ENCODE peak calls at places on chromosome X, in seven cellular contexts. C is fibroblast of lung; A is CD8-positive, alpha-beta T cell; Y is uterus; W is neuronal stem cell; R is MM.1S; L is spleen. D is an unnamed sample. For H3K4me1, the result is how much of the 10 kb centered on the place peaks cover.

GRCh38 chrX:37785569-37785968 is 5.7 kb downstream of the CYBB start:
- DNase-seq in A (no peak), Y (no peak), L (peak), C (no peak), R (no peak), W (no peak), D (peak)

GRCh38 chrX:16975233-16975632 is 28.8 kb downstream of the REPS2 start:
- DNase-seq in C (no peak), R (peak), Y (no peak), L (no peak), A (no peak), W (no peak), D (peak)

GRCh38 chrX:132622130-132622529 is 133.3 kb upstream of the MBNL3 start:
- DNase-seq in W (no peak), Y (no peak), L (no peak), R (no peak), C (peak), A (peak), D (no peak)

GRCh38 chrX:1351981-1352714 is 15.6 kb downstream of the IL3RA start:
- DNase-seq in C (no peak), A (no peak), Y (no peak), W (no peak), R (no peak), L (peak), D (no peak)

GRCh38 chrX:69060631-69061408 is 104.4 kb downstream of the PJA1 start:
- DNase-seq in L (no peak), A (no peak), Y (peak), W (no peak), C (peak), R (no peak), D (peak)

GRCh38 chrX:150486011-150486410 is 82.4 kb upstream of the MTM1 start:
- DNase-seq in L (no peak), W (no peak), Y (peak), R (peak), C (peak), A (peak), D (peak)

GRCh38 chrX:66200855-66201795 is 37.1 kb downstream of the HEPH start:
- DNase-seq in C (peak), A (no peak), R (peak), L (no peak), W (no peak), Y (no peak), D (no peak)

GRCh38 chrX:41259516-41259915 is 74.4 kb upstream of the DDX3X start:
- DNase-seq in L (no peak), C (no peak), A (no peak), Y (no peak), R (no peak), W (no peak), D (peak)

GRCh38 chrX:115367956-115368355 is 78.4 kb downstream of the LUZP4 start:
- DNase-seq in A (no peak), Y (no peak), W (no peak), R (no peak), L (no peak), C (peak), D (no peak)

GRCh38 chrX:103529550-103529949 is 10.3 kb upstream of the RAB40A start:
- DNase-seq in A (no peak), C (no peak), L (no peak), R (no peak), W (no peak), Y (no peak), D (no peak)

GRCh38 chrX:43349363-43349762 is 306.7 kb upstream of the MAOA start:
- DNase-seq in L (peak), Y (no peak), R (peak), A (peak), C (peak), W (peak), D (peak)

GRCh38 chrX:43493751-43494150 is 162.3 kb upstream of the MAOA start:
- DNase-seq in L (no peak), W (no peak), Y (no peak), R (no peak), C (peak), A (no peak), D (no peak)

GRCh38 chrX:106612403-106612789 is 618 bp downstream of the RADX start:
- DNase-seq in Y (no peak), W (no peak), A (no peak), R (no peak), L (no peak), C (no peak), D (peak)

GRCh38 chrX:124117325-124117724 is 155.8 kb downstream of the STAG2 start:
- DNase-seq in A (no peak), R (no peak), Y (no peak), C (no peak), W (no peak), L (no peak), D (no peak)

GRCh38 chrX:2486476-2487133 is 14.2 kb downstream of the DHRSX start:
- DNase-seq in R (no peak), L (peak), W (no peak), C (no peak), A (no peak), Y (no peak), D (no peak)

GRCh38 chrX:28787206-28787605 is 200.0 kb downstream of the IL1RAPL1 start:
- DNase-seq in C (peak), W (no peak), L (no peak), Y (no peak), R (no peak), A (no peak), D (no peak)

GRCh38 chrX:139126493-139126892 is 404.0 kb upstream of the F9 start:
- DNase-seq in R (peak), A (no peak), L (no peak), Y (no peak), C (no peak), W (peak), D (peak)

GRCh38 chrX:38968817-38969216 is 167.6 kb downstream of the MID1IP1 start:
- DNase-seq in R (no peak), Y (no peak), L (no peak), A (no peak), W (no peak), C (no peak), D (no peak)

GRCh38 chrX:132480581-132481203 is 8.1 kb downstream of the MBNL3 start:
- DNase-seq in W (no peak), C (peak), L (peak), Y (peak), R (peak), A (peak), D (peak)

GRCh38 chrX:63503541-63503940 is 152.4 kb upstream of the SPIN4 start:
- DNase-seq in Y (no peak), A (no peak), L (no peak), C (no peak), R (no peak), W (peak), D (peak)

GRCh38 chrX:71671043-71671829 is 3.9 kb downstream of the LOC101059915 start:
- DNase-seq in C (no peak), L (peak), R (no peak), A (no peak), Y (no peak), W (no peak), D (no peak)

GRCh38 chrX:46941341-46941740 is 29.1 kb downstream of the JADE3 start:
- DNase-seq in W (no peak), C (no peak), R (no peak), L (no peak), A (no peak), Y (no peak), D (no peak)

GRCh38 chrX:96906741-96907140 is 23.0 kb downstream of the RPA4 start:
- DNase-seq in W (no peak), L (no peak), R (no peak), Y (no peak), A (no peak), C (peak), D (no peak)

GRCh38 chrX:56066016-56066415 is 166.1 kb upstream of the KLF8 start:
- DNase-seq in C (no peak), L (peak), W (no peak), A (no peak), Y (no peak), R (no peak), D (no peak)

GRCh38 chrX:48695925-48696300 is 621 bp upstream of the SUV39H1 start:
- DNase-seq in Y (no peak), W (no peak), L (no peak), R (no peak), C (no peak), A (no peak), D (peak)

GRCh38 chrX:13088155-13088485 is 43.7 kb upstream of the FAM9C start:
- DNase-seq in C (no peak), Y (no peak), R (no peak), A (no peak), W (no peak), L (peak), D (no peak)

GRCh38 chrX:13084611-13085010 is 40.2 kb upstream of the FAM9C start:
- DNase-seq in L (no peak), Y (no peak), C (no peak), W (no peak), R (no peak), A (no peak), D (no peak)

GRCh38 chrX:13086076-13086475 is 41.7 kb upstream of the FAM9C start:
- DNase-seq in L (no peak), Y (no peak), A (no peak), C (no peak), W (no peak), R (no peak), D (no peak)

GRCh38 chrX:13087322-13088154 is 43.1 kb upstream of the FAM9C start:
- DNase-seq in Y (no peak), A (peak), C (no peak), W (no peak), L (no peak), R (peak), D (no peak)

DNA sequence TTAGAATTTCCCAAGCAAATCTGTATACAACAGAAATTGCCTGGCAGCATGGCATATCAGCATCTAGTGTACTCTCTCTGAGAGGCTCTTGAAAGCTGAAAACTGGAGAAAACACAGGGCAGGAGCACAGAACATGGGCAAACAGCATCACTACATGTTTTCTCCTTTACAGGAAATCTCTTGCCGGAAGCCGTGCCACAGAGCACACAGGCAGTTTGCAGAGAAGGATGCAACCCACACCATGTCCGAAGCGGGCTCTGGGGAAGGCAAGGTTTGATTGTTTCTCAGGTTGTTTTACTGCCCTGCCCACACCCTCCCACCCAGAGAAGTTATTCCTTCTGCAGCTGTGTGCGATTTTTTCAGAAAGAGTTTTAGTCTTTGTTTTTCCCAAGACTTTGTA is 41.1 kb upstream of the FAM9C start:
- DNase-seq in W (no peak), R (no peak), A (peak), Y (no peak), L (peak), C (no peak), D (no peak)
- H3K4me3 ChIP-seq in W (no peak), R (no peak), A (peak), Y (no peak), L (no peak), C (no peak), D (no peak)

GRCh38 chrX:9917861-9918260 is 49.3 kb upstream of the CLDN34 start:
- DNase-seq in A (no peak), L (no peak), C (no peak), R (no peak), W (no peak), Y (no peak), D (no peak)

GRCh38 chrX:9919632-9920172 is 47.5 kb upstream of the CLDN34 start:
- DNase-seq in Y (no peak), C (no peak), A (no peak), W (no peak), L (no peak), R (no peak), D (no peak)

GRCh38 chrX:9926002-9926401 is 41.2 kb upstream of the CLDN34 start:
- DNase-seq in L (no peak), C (no peak), W (no peak), A (no peak), R (no peak), Y (no peak), D (no peak)

GRCh38 chrX:9923357-9923756 is 43.8 kb upstream of the CLDN34 start:
- DNase-seq in R (no peak), W (no peak), A (no peak), L (no peak), Y (no peak), C (no peak), D (no peak)

GRCh38 chrX:9921407-9921806 is 45.8 kb upstream of the CLDN34 start:
- DNase-seq in C (no peak), R (no peak), A (no peak), Y (no peak), L (no peak), W (no peak), D (no peak)
- H3K4me1 ChIP-seq in C (under half), R (under half), A (under half), Y (under half), L (under half), W (under half), D (under half)

GRCh38 chrX:40087574-40088298 is 10.0 kb downstream of the BCOR start:
- DNase-seq in Y (no peak), W (no peak), C (peak), L (peak), A (no peak), R (no peak), D (no peak)

GRCh38 chrX:40090050-40090804 is 7.5 kb downstream of the BCOR start:
- DNase-seq in W (no peak), C (no peak), R (no peak), Y (peak), L (peak), A (no peak), D (no peak)

GRCh38 chrX:40088299-40088625 is 9.5 kb downstream of the BCOR start:
- DNase-seq in Y (no peak), C (no peak), R (no peak), A (no peak), W (no peak), L (no peak), D (peak)

GRCh38 chrX:40090961-40091360 is 6.8 kb downstream of the BCOR start:
- DNase-seq in R (no peak), A (no peak), W (no peak), C (no peak), L (peak), Y (no peak), D (peak)

DNA sequence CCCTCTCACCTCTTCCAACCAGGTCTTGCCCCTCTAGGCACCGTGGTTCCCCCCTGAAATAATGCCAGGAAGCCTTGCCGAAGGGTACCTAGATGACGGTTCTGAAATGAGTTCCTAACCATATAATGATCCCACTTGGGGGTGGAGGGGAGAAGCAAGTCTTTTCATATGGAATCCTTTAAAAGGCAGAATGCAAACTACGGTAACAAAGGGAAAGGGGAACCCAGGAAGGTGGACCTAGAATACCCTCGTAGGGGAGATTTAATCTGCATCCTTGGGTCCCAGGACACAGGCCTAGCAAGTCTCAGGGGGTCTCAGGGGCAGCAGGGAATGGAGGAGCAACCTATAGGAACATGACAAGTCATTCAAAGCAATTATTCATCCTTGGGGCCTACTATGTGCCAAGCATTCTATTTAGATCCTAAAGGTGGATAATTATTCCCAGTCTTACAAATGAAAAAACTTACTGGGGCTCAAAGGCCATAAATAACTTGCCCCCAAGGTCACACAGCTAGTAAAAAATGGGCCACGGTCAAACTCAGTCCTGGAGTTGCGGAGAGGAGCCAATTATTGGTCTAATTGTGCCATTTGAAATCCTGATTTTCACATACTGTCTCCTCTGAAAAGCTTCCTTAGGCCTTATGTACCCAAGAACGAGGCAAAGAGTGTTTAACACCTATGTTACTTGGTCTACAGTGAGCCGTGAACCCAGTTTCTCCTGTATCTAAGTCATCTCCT is 8.8 kb downstream of the BCOR start:
- DNase-seq in A (no peak), Y (no peak), R (no peak), L (no peak), W (no peak), C (no peak), D (peak)
- H3K4me3 ChIP-seq in A (no peak), Y (no peak), R (no peak), L (no peak), W (no peak), C (no peak), D (no peak)

DNA sequence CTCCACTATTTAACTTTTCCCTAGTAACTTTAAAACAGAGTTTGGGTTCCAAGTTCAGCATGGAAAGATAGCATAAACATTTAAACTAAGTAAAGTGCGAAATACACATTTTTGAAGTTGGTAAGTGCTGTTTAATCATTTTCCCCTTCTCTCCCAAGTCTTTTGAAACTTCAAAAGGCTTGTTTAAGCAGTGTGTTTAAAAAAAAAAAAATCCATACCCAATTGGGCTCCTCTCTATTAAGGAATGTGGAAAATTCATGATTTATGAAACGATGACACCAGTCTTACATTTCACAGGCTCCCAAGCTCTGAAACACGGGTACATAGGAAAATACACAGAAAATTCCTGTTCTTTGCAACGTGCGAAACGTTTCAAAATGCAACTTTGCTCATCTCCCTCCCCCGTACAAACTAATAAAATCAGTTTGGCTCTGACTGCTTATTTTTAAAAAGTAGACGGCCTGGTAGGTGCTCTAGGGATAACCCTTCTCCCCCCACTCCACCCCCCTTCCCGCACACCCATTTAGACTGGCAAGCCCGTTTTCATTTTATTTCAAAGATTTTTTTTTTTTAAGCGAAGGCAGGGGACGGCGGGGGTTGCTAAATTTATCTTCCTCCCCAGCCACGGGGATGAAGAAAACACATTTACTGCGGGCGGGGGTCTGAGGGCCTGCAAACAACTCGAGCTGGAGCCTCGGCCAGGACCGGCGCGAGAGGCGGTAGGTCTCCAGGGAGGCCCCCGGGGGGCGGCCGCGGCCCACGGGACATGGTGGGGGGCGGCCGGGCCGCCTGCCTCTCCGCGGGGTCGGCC is 789 bp upstream of the ZFX start:
- DNase-seq in Y (peak), W (peak), A (peak), C (peak), L (no peak), R (no peak), D (no peak)
- H3K4me1 ChIP-seq in Y (under half), W (under half), A (under half), C (under half), L (half or more), R (under half), D (half or more)